ENCODE peak calls at places on chromosomes 13 and 19, in five cellular contexts. One of them, this sample, is unnamed.

GRCh38 chr19:3492919-3493318 is 7.6 kb downstream of the DOHH start:
- DNase-seq in ovary: no peak
- DNase-seq in tibial nerve: no peak
- DNase-seq in lung: no peak
- DNase-seq in neural progenitor cell: no peak
- DNase-seq in this sample: no peak

GRCh38 chr19:18145391-18145999 is 7.5 kb upstream of the PIK3R2 start:
- DNase-seq in ovary: no peak
- DNase-seq in tibial nerve: no peak
- DNase-seq in lung: no peak
- DNase-seq in neural progenitor cell: no peak
- DNase-seq in this sample: no peak

GRCh38 chr13:50156140-50156539 is 140.9 kb downstream of the KCNRG start:
- DNase-seq in ovary: no peak
- DNase-seq in tibial nerve: no peak
- DNase-seq in lung: no peak
- DNase-seq in neural progenitor cell: no peak
- DNase-seq in this sample: no peak

GRCh38 chr13:32036131-32036695 is 4.6 kb downstream of the FRY start:
- DNase-seq in ovary: no peak
- DNase-seq in tibial nerve: no peak
- DNase-seq in lung: no peak
- DNase-seq in neural progenitor cell: no peak
- DNase-seq in this sample: no peak

GRCh38 chr19:42282036-42282762 is 13.1 kb downstream of the CIC start:
- DNase-seq in ovary: peak
- DNase-seq in tibial nerve: no peak
- DNase-seq in lung: no peak
- DNase-seq in neural progenitor cell: peak
- DNase-seq in this sample: no peak

GRCh38 chr13:109577191-109577700 is 209.1 kb downstream of the IRS2 start:
- DNase-seq in ovary: no peak
- DNase-seq in tibial nerve: no peak
- DNase-seq in lung: no peak
- DNase-seq in neural progenitor cell: no peak
- DNase-seq in this sample: no peak

GRCh38 chr13:43905435-43906031 is 25.8 kb downstream of the LACC1 start:
- DNase-seq in ovary: no peak
- DNase-seq in tibial nerve: no peak
- DNase-seq in lung: no peak
- DNase-seq in neural progenitor cell: peak
- DNase-seq in this sample: no peak

GRCh38 chr19:20072936-20073335 is 4.9 kb upstream of the ZNF90 start:
- DNase-seq in ovary: no peak
- DNase-seq in tibial nerve: no peak
- DNase-seq in lung: no peak
- DNase-seq in neural progenitor cell: no peak
- DNase-seq in this sample: no peak

GRCh38 chr19:17210296-17210695 is 4.9 kb upstream of the USE1 start:
- DNase-seq in ovary: no peak
- DNase-seq in tibial nerve: no peak
- DNase-seq in lung: no peak
- DNase-seq in neural progenitor cell: no peak
- DNase-seq in this sample: no peak

DNA sequence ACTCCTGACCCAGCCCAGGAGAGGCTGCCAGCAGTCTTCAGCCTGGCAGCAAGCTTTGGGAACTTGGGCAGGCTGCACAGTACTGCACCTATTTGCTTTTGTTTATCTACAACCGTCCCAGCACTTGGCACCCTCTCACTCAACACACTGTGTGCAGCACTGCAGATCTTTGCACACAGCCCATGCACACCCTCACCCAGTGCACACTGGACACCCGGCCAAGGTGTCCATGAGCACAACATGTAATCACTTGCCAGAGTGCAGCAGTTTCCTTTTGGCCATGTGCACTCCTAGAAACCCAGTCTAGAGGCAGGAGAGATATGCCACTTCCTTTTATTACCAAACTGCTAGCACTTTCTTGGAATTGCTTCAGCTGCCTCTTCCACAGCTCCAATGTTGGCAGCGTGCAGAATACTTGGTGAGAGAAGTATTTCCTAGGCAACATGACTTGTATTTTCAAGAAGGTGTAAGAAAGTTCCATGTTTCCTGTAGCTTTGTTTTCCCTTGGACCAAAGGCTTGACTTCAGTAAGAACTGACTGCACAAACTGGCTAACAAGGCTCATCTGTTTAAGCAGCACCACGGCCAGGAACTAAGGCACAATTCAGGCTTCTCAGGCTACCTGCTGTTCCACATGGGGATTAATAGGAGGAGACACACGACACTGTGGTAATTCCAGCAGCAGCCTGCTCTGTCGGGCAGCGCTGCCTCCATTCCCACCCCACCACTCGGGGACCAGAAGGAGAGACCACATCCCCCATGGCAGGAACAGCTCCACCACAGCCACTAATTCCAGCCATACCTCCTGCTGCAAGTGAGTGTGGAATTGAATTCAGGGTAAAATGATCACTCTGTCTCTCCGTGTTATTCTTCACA is 15.3 kb downstream of the ATP7B start:
- DNase-seq in ovary: no peak
- DNase-seq in tibial nerve: no peak
- DNase-seq in lung: peak
- DNase-seq in neural progenitor cell: peak
- DNase-seq in this sample: no peak
- H3K27ac ChIP-seq in ovary: no peak
- H3K27ac ChIP-seq in tibial nerve: no peak
- H3K27ac ChIP-seq in lung: no peak
- H3K27ac ChIP-seq in neural progenitor cell: no peak
- H3K27ac ChIP-seq in this sample: peak

DNA sequence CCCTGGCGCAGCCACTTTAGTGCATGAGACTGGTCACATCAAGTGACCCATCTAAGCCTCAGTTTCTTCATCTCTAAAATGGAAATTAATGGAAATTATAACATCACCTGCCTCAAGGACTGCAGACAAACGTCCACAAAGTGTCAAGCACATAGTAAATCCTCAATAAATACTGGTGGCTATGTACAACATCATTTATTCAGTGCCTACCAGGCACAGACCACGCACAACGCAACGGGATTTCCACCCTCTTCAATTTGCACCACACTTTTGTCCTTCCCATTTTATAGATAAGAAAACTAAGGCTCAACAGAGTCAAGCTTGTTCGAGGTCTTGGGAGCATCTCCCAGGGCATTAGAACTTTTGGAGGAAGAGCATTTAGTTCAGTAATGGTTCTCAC is 1.4 kb downstream of the ELAVL1 start:
- DNase-seq in ovary: no peak
- DNase-seq in tibial nerve: no peak
- DNase-seq in lung: no peak
- DNase-seq in neural progenitor cell: no peak
- DNase-seq in this sample: no peak
- H3K4me3 ChIP-seq in ovary: peak
- H3K4me3 ChIP-seq in tibial nerve: peak
- H3K4me3 ChIP-seq in lung: no peak
- H3K4me3 ChIP-seq in neural progenitor cell: peak
- H3K4me3 ChIP-seq in this sample: peak

GRCh38 chr19:8449830-8450229 is 5.1 kb downstream of the HNRNPM start:
- DNase-seq in ovary: no peak
- DNase-seq in tibial nerve: no peak
- DNase-seq in lung: no peak
- DNase-seq in neural progenitor cell: peak
- DNase-seq in this sample: no peak
- H3K27ac ChIP-seq in ovary: no peak
- H3K27ac ChIP-seq in tibial nerve: no peak
- H3K27ac ChIP-seq in lung: no peak
- H3K27ac ChIP-seq in neural progenitor cell: peak
- H3K27ac ChIP-seq in this sample: no peak

GRCh38 chr19:50332014-50332263 is 2.8 kb upstream of the KCNC3 start:
- DNase-seq in ovary: no peak
- DNase-seq in tibial nerve: no peak
- DNase-seq in lung: no peak
- DNase-seq in neural progenitor cell: no peak
- DNase-seq in this sample: no peak
- H3K4me3 ChIP-seq in ovary: no peak
- H3K4me3 ChIP-seq in tibial nerve: no peak
- H3K4me3 ChIP-seq in lung: no peak
- H3K4me3 ChIP-seq in neural progenitor cell: peak
- H3K4me3 ChIP-seq in this sample: no peak

DNA sequence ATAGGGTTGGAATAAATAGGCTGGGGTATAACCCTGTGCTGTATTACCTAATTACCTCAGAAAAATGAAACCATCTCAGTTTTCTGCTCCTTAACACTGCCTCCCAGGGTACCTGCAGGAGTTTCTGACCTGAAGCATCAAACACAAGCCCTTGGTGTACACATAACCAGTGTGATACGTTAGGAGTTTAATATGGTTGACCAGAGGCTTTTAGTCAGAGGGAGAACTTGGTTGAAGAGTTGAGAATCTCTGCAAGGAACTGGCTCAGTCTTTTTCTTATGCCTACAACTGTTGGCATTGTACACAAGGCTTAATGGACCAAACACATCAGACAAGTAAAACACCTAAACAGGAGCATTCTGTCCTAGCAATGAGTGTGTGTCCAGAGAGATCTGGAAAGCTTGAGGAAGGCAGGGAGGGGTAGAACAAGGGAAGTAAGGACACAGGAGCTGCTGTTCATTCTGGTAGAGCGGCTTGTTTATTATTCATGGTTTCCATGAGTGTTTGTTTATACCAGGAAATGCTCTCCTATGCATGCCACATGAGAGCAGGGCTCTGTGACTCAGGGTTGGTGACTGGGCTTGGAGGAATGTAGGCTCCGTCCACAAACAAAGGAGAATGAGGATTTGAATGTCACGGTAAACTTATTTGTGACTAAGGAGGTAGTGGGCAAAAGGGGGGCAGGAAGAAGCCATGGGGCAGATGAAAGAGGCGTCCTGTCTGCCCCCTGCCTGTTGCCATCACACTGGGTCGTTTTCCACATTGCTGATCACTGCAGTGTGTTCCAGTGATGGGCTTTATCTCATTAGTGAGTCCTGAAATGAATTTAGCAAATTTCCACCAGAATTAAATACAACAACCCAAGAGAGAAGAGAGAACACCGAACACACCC is 11.9 kb upstream of the SPATA13 start:
- DNase-seq in ovary: no peak
- DNase-seq in tibial nerve: no peak
- DNase-seq in lung: peak
- DNase-seq in neural progenitor cell: no peak
- DNase-seq in this sample: peak
- H3K27ac ChIP-seq in ovary: no peak
- H3K27ac ChIP-seq in tibial nerve: peak
- H3K27ac ChIP-seq in lung: no peak
- H3K27ac ChIP-seq in neural progenitor cell: no peak
- H3K27ac ChIP-seq in this sample: no peak

DNA sequence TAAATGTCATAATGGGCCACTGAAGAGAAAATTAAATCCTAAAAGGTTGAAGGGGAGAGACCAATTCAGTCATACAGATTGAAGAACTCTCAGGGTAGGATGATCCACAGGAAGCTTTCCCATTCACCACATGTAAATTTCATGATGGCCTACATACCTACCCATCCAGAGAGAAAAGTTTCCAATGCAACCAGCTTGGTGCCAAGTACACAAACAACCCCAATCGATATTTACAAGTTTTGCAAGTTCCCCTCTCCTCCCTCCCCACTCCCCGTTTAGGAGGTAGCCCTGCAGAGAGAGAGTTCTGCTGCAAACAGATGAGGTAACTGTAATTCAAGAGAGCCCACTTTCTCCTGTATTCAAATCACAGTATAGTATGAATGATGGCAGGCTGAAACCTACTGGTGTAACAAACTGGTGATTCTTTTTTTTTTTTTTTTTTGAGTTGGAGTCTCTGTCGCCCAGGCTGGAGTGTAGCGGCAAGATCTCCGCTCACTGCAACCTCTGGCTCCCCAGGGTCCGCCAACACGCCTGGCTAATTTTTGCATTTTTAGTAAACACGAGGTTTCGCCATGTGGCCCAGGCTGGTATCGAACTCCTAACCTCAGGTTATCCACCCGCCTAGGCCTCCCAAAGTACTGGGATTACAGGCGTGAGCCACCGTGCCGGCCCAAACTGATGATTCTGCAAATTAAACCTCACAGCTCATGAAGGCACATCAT is 14.4 kb downstream of the FOXO1 start:
- DNase-seq in ovary: no peak
- DNase-seq in tibial nerve: no peak
- DNase-seq in lung: no peak
- DNase-seq in neural progenitor cell: no peak
- DNase-seq in this sample: no peak
- H3K4me3 ChIP-seq in ovary: no peak
- H3K4me3 ChIP-seq in tibial nerve: no peak
- H3K4me3 ChIP-seq in lung: no peak
- H3K4me3 ChIP-seq in neural progenitor cell: no peak
- H3K4me3 ChIP-seq in this sample: no peak

DNA sequence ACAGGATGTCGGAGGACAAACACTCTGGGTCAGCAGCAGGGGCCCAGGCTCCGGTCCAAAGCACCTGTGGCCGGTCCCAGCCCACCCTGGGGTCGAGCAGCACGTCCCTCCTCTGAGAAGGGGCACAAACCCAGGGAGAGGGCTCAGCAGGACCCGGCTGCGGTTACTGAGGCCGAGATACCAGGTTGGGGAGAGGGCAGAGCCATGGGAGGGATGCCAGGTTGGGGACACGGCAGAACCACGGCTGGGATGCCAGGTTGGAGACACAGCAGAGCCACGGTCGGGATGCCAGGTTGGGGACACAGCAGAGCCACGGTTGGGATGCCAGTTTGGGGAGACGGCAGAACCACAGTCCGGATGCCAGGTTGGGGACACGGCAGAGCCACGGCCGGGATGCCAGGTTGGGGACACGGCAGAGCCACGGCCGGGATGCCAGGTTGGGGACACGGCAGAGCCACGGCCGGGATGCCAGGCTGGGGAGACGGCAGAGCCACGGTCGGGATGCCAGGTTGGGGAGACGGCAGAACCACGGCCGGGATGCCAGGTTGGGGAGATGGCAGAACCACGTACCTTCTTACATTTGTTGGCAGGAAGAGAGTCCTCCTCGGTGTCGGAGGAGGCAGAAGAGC is 18.5 kb downstream of the MIER2 start:
- DNase-seq in ovary: no peak
- DNase-seq in tibial nerve: no peak
- DNase-seq in lung: no peak
- DNase-seq in neural progenitor cell: no peak
- DNase-seq in this sample: no peak
- H3K27ac ChIP-seq in ovary: no peak
- H3K27ac ChIP-seq in tibial nerve: no peak
- H3K27ac ChIP-seq in lung: no peak
- H3K27ac ChIP-seq in neural progenitor cell: no peak
- H3K27ac ChIP-seq in this sample: no peak

DNA sequence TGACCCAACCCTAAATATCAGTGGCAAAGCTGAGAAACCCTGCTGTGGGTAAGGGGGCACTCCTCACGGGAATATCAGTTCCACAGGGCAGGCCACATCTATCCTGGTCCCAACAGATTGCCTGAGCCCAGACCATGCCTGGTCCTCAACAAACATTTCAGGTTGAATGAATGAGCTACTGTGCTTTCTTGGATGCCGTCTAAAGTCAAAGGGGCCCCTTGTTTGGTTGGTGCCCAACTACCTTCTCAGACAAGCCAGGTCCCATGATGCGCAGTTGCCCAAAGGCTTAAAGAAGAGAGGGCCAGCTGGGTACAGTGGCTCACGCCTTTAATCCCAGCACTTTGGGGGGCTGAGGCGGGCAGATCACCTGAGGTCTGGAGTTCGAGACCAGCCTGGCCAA is 2.4 kb downstream of the DPP9 start:
- DNase-seq in ovary: no peak
- DNase-seq in tibial nerve: no peak
- DNase-seq in lung: no peak
- DNase-seq in neural progenitor cell: no peak
- DNase-seq in this sample: no peak
- H3K4me3 ChIP-seq in ovary: no peak
- H3K4me3 ChIP-seq in tibial nerve: no peak
- H3K4me3 ChIP-seq in lung: no peak
- H3K4me3 ChIP-seq in neural progenitor cell: no peak
- H3K4me3 ChIP-seq in this sample: peak

This sample was measured in psoas muscle.